ENCODE peak calls at places on chromosomes 5 and 9, in four cellular contexts. W, Y, P and I are unnamed samples.

GRCh38 chr5:126961128-126961527 is 69.2 kb downstream of the MARCHF3 start:
- DNase-seq in P (no peak), W (no peak), Y (no peak), I (no peak)

GRCh38 chr5:88226881-88227450 is 41.7 kb downstream of the TMEM161B start:
- DNase-seq in Y (no peak), W (no peak), P (no peak), I (no peak)

GRCh38 chr5:139635191-139635590 is 13.0 kb upstream of the CXXC5 start:
- DNase-seq in P (no peak), Y (no peak), W (peak; percentile 41), I (peak; percentile 38)

GRCh38 chr9:89730715-89731114 is 125.9 kb downstream of the GADD45G start:
- DNase-seq in W (peak; percentile 32), Y (no peak), P (peak; percentile 58), I (no peak)

GRCh38 chr9:77707696-77708095 is 59.6 kb upstream of the GNA14 start:
- DNase-seq in Y (no peak), P (no peak), W (peak; percentile 68), I (peak; percentile 95)

GRCh38 chr9:86300701-86301100 is 18.4 kb upstream of the ISCA1 start:
- DNase-seq in P (no peak), Y (no peak), W (no peak), I (no peak)

GRCh38 chr5:69288069-69288468 is 44.5 kb downstream of the CCDC125 start:
- DNase-seq in W (no peak), Y (no peak), P (no peak), I (no peak)

GRCh38 chr5:174410716-174411512 is 313.5 kb upstream of the MSX2 start:
- DNase-seq in W (no peak), P (no peak), Y (no peak), I (no peak)

GRCh38 chr9:98778251-98778650 is 18.1 kb downstream of the ANKS6 start:
- DNase-seq in P (no peak), Y (no peak), W (no peak), I (no peak)

GRCh38 chr9:928363-929042 is 48.0 kb upstream of the DMRT3 start:
- DNase-seq in W (no peak), Y (peak; percentile 53), P (no peak), I (no peak)

GRCh38 chr5:4639959-4640358 is 500.2 kb upstream of the ADAMTS16 start:
- DNase-seq in Y (no peak), W (no peak), P (no peak), I (no peak)

GRCh38 chr9:106893088-106893487 is 30.1 kb downstream of the ZNF462 start:
- DNase-seq in P (no peak), W (no peak), Y (no peak), I (no peak)

GRCh38 chr5:134784946-134785620 is 26.5 kb downstream of the DDX46 start:
- DNase-seq in W (no peak), P (no peak), Y (no peak), I (no peak)

GRCh38 chr5:61821561-61821960 is 484.4 kb upstream of the KIF2A start:
- DNase-seq in W (no peak), Y (no peak), P (no peak), I (no peak)

GRCh38 chr5:95619096-95619495 is 791 bp upstream of the GPR150 start:
- DNase-seq in P (no peak), Y (no peak), W (no peak), I (no peak)

GRCh38 chr9:29966247-29966646 is 2393.0 kb upstream of the C9orf72 start:
- DNase-seq in Y (no peak), P (no peak), W (no peak), I (no peak)

GRCh38 chr5:153752890-153753289 is 262.4 kb downstream of the GRIA1 start:
- DNase-seq in Y (no peak), P (no peak), W (no peak), I (no peak)

GRCh38 chr5:14873093-14873492 is 1.5 kb upstream of the ANKH start:
- DNase-seq in Y (no peak), P (no peak), W (no peak), I (no peak)
- H3K27ac ChIP-seq in Y (no peak overlapping the region), P (peak overlapping the region; percentile 95), W (no peak overlapping the region), I (peak overlapping the region; percentile 94)

GRCh38 chr5:132655821-132656773 is 1.9 kb upstream of the IL13 start:
- DNase-seq in Y (peak; percentile 28), W (no peak), P (no peak), I (no peak)
- TF ChIP-seq CTCF in Y (peak; percentile 17), W (peak; percentile 3), P (no peak), I (no peak)

DNA sequence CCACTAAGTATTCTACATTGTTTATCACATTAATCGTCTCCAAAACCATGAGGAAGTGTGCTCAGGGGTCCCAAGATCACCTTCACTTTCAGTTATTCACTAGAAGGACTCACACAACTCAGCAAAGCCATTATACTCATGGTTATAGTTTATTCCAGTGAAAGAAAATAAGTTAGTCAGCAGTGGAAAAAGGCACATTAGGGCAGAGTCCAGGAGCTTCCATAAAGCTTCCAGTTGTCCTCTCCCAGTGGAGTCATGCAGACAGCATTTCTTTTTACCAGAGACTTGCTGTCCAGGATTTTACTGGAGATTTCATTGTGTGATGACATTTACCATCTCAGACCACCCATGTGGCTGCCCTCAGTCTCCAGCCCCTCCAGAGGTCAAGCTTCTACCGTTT is 51.5 kb downstream of the SH3RF2 start:
- DNase-seq in P (no peak), W (peak; percentile 62), Y (no peak), I (no peak)
- H3K27ac ChIP-seq in P (no peak overlapping the region), W (peak overlapping the region; percentile 28), Y (no peak overlapping the region), I (no peak overlapping the region)

DNA sequence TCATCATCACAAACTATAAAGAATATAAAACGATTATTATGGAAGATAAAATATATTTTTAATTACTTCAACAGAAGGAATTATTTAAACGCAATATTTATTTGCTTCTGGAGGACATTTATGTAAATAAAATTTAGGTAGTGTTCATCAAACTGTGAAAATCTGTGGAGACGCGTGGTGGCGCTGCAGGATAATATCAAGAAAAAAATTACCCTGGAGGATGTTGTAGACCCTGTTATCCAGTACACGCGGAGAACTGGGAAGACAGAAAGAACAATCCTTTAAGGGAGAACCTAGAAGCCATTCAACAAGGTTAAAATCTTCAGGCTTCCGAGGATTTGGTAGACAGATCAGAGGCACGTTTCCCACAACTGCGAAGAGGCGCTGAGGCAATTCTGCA is at the start of gene PCDHB12:
- DNase-seq in W (no peak), P (no peak), Y (peak; percentile 49), I (no peak)
- TF ChIP-seq CTCF in W (no peak), P (no peak), Y (no peak), I (no peak)

GRCh38 chr9:128138001-128138400 is 10.5 kb upstream of the PTGES2 start:
- DNase-seq in Y (no peak), W (no peak), P (no peak), I (no peak)
- H3K27ac ChIP-seq in Y (no peak overlapping the region), W (no peak overlapping the region), P (no peak overlapping the region), I (no peak overlapping the region)

GRCh38 chr5:90135979-90136378 is 273.6 kb downstream of the CETN3 start:
- DNase-seq in P (no peak), Y (no peak), W (peak; percentile 51), I (no peak)
- TF ChIP-seq CTCF in P (no peak), Y (no peak), W (peak; percentile 45), I (peak; percentile 16)